ENCODE peak calls at places on chromosomes 4 and X, in seven cellular contexts. One of them, this sample, is unnamed.

GRCh38 chrX:110401142-110401541 is 42.5 kb downstream of the RTL9 start:
- DNase-seq in A549: peak
- DNase-seq in WTC11: no peak
- DNase-seq in SK-N-SH: no peak
- DNase-seq in HCT116: no peak
- DNase-seq in endothelial cell of umbilical vein: no peak
- DNase-seq in HepG2: no peak
- DNase-seq in this sample: peak

GRCh38 chr4:182486895-182487294 is 243.7 kb downstream of the TENM3 start:
- DNase-seq in SK-N-SH: no peak
- DNase-seq in HCT116: no peak
- DNase-seq in A549: no peak
- DNase-seq in HepG2: no peak
- DNase-seq in endothelial cell of umbilical vein: no peak
- DNase-seq in WTC11: no peak
- DNase-seq in this sample: peak

GRCh38 chr4:8497762-8498161 is 57.2 kb downstream of the TRMT44 start:
- DNase-seq in SK-N-SH: no peak
- DNase-seq in endothelial cell of umbilical vein: no peak
- DNase-seq in HCT116: no peak
- DNase-seq in HepG2: no peak
- DNase-seq in WTC11: no peak
- DNase-seq in A549: no peak
- DNase-seq in this sample: no peak

GRCh38 chr4:54067163-54067562 is 2.8 kb upstream of the CHIC2 start:
- DNase-seq in SK-N-SH: no peak
- DNase-seq in endothelial cell of umbilical vein: peak
- DNase-seq in WTC11: no peak
- DNase-seq in A549: peak
- DNase-seq in HCT116: peak
- DNase-seq in HepG2: no peak
- DNase-seq in this sample: no peak

GRCh38 chr4:5511791-5512190 is 196.6 kb downstream of the EVC2 start:
- DNase-seq in HepG2: no peak
- DNase-seq in WTC11: no peak
- DNase-seq in SK-N-SH: no peak
- DNase-seq in A549: no peak
- DNase-seq in HCT116: no peak
- DNase-seq in endothelial cell of umbilical vein: no peak
- DNase-seq in this sample: no peak

GRCh38 chrX:66638591-66639500 is at the start of gene EDA2R:
- DNase-seq in WTC11: peak
- DNase-seq in SK-N-SH: peak
- DNase-seq in A549: peak
- DNase-seq in HCT116: no peak
- DNase-seq in HepG2: peak
- DNase-seq in endothelial cell of umbilical vein: peak
- DNase-seq in this sample: no peak

GRCh38 chr4:73450398-73451004 is 14.5 kb downstream of the AFP start:
- DNase-seq in HepG2: no peak
- DNase-seq in A549: peak
- DNase-seq in endothelial cell of umbilical vein: no peak
- DNase-seq in SK-N-SH: no peak
- DNase-seq in HCT116: no peak
- DNase-seq in WTC11: peak
- DNase-seq in this sample: no peak

GRCh38 chr4:69787879-69788278 is 27.5 kb upstream of the SULT1B1 start:
- DNase-seq in SK-N-SH: no peak
- DNase-seq in HepG2: no peak
- DNase-seq in WTC11: no peak
- DNase-seq in endothelial cell of umbilical vein: peak
- DNase-seq in A549: no peak
- DNase-seq in HCT116: no peak
- DNase-seq in this sample: no peak

GRCh38 chr4:8385611-8386010 is 54.9 kb downstream of the ACOX3 start:
- DNase-seq in A549: no peak
- DNase-seq in SK-N-SH: peak
- DNase-seq in HepG2: no peak
- DNase-seq in HCT116: no peak
- DNase-seq in endothelial cell of umbilical vein: no peak
- DNase-seq in WTC11: no peak
- DNase-seq in this sample: no peak

GRCh38 chr4:165294907-165295306 is 32.6 kb upstream of the MSMO1 start:
- DNase-seq in HepG2: no peak
- DNase-seq in endothelial cell of umbilical vein: no peak
- DNase-seq in SK-N-SH: no peak
- DNase-seq in A549: no peak
- DNase-seq in WTC11: no peak
- DNase-seq in HCT116: no peak
- DNase-seq in this sample: no peak

GRCh38 chr4:153488006-153488718 is 22.0 kb downstream of the TMEM131L start:
- DNase-seq in WTC11: no peak
- DNase-seq in A549: no peak
- DNase-seq in SK-N-SH: no peak
- DNase-seq in HepG2: no peak
- DNase-seq in HCT116: no peak
- DNase-seq in endothelial cell of umbilical vein: peak
- DNase-seq in this sample: no peak

GRCh38 chr4:11079171-11079570 is 349.5 kb downstream of the HS3ST1 start:
- DNase-seq in SK-N-SH: no peak
- DNase-seq in A549: no peak
- DNase-seq in HCT116: no peak
- DNase-seq in WTC11: no peak
- DNase-seq in endothelial cell of umbilical vein: no peak
- DNase-seq in HepG2: no peak
- DNase-seq in this sample: no peak
- TF ChIP-seq MAX in SK-N-SH: no peak
- TF ChIP-seq MAX in A549: no peak
- TF ChIP-seq MAX in HCT116: no peak
- TF ChIP-seq MAX in WTC11: no peak
- TF ChIP-seq MAX in endothelial cell of umbilical vein: no peak
- TF ChIP-seq MAX in HepG2: no peak
- TF ChIP-seq MAX in this sample: no peak

GRCh38 chrX:136525738-136526606 is 6.0 kb upstream of the VGLL1 start:
- DNase-seq in HepG2: no peak
- DNase-seq in endothelial cell of umbilical vein: peak
- DNase-seq in WTC11: no peak
- DNase-seq in A549: peak
- DNase-seq in SK-N-SH: no peak
- DNase-seq in HCT116: no peak
- DNase-seq in this sample: no peak

GRCh38 chrX:136528645-136529315 is 3.2 kb upstream of the VGLL1 start:
- DNase-seq in HCT116: no peak
- DNase-seq in WTC11: peak
- DNase-seq in HepG2: no peak
- DNase-seq in A549: peak
- DNase-seq in SK-N-SH: no peak
- DNase-seq in endothelial cell of umbilical vein: no peak
- DNase-seq in this sample: peak

GRCh38 chrX:136519069-136519468 is 12.9 kb upstream of the VGLL1 start:
- DNase-seq in HCT116: no peak
- DNase-seq in WTC11: no peak
- DNase-seq in HepG2: no peak
- DNase-seq in endothelial cell of umbilical vein: no peak
- DNase-seq in A549: no peak
- DNase-seq in SK-N-SH: no peak
- DNase-seq in this sample: no peak

DNA sequence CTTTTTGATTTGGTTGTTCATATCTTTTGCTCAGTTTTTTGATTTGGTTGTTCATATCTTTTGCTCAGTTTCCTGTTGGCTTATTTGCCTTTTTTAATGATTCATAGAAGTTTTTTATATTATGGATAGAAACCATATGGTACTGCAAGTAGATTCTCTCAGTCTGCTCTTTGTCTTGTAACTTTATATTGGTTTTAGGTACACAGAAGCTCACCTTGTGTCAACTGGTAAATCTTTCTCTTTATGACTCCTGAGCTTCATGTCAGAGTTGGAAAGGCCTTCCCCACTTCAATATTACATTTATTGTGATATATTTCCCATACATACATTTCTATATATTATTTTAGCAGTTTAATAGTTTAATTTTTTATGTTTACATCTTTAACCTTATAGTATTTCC is 8.2 kb upstream of the VGLL1 start:
- DNase-seq in SK-N-SH: no peak
- DNase-seq in HepG2: no peak
- DNase-seq in HCT116: no peak
- DNase-seq in endothelial cell of umbilical vein: no peak
- DNase-seq in A549: no peak
- DNase-seq in WTC11: no peak
- DNase-seq in this sample: no peak
- TF ChIP-seq MAX in SK-N-SH: no peak
- TF ChIP-seq MAX in HepG2: no peak
- TF ChIP-seq MAX in HCT116: no peak
- TF ChIP-seq MAX in endothelial cell of umbilical vein: no peak
- TF ChIP-seq MAX in A549: no peak
- TF ChIP-seq MAX in WTC11: no peak
- TF ChIP-seq MAX in this sample: no peak

GRCh38 chr4:101064541-101065180 is 282.7 kb downstream of the PPP3CA start:
- DNase-seq in SK-N-SH: no peak
- DNase-seq in WTC11: no peak
- DNase-seq in HepG2: no peak
- DNase-seq in endothelial cell of umbilical vein: no peak
- DNase-seq in A549: no peak
- DNase-seq in HCT116: no peak
- DNase-seq in this sample: no peak

GRCh38 chr4:101067383-101067782 is 279.9 kb downstream of the PPP3CA start:
- DNase-seq in WTC11: no peak
- DNase-seq in A549: no peak
- DNase-seq in HCT116: no peak
- DNase-seq in HepG2: no peak
- DNase-seq in endothelial cell of umbilical vein: no peak
- DNase-seq in SK-N-SH: no peak
- DNase-seq in this sample: peak

GRCh38 chr4:101066586-101066985 is 280.7 kb downstream of the PPP3CA start:
- DNase-seq in HCT116: no peak
- DNase-seq in endothelial cell of umbilical vein: no peak
- DNase-seq in A549: no peak
- DNase-seq in WTC11: no peak
- DNase-seq in SK-N-SH: no peak
- DNase-seq in HepG2: no peak
- DNase-seq in this sample: peak

GRCh38 chr4:101065935-101066485 is 281.3 kb downstream of the PPP3CA start:
- DNase-seq in WTC11: no peak
- DNase-seq in A549: no peak
- DNase-seq in HepG2: no peak
- DNase-seq in HCT116: no peak
- DNase-seq in endothelial cell of umbilical vein: no peak
- DNase-seq in SK-N-SH: no peak
- DNase-seq in this sample: no peak

GRCh38 chr4:101065346-101065745 is 282.0 kb downstream of the PPP3CA start:
- DNase-seq in SK-N-SH: no peak
- DNase-seq in endothelial cell of umbilical vein: no peak
- DNase-seq in HCT116: no peak
- DNase-seq in WTC11: no peak
- DNase-seq in A549: no peak
- DNase-seq in HepG2: no peak
- DNase-seq in this sample: peak
- TF ChIP-seq MAX in SK-N-SH: no peak
- TF ChIP-seq MAX in endothelial cell of umbilical vein: no peak
- TF ChIP-seq MAX in HCT116: no peak
- TF ChIP-seq MAX in WTC11: no peak
- TF ChIP-seq MAX in A549: no peak
- TF ChIP-seq MAX in HepG2: no peak
- TF ChIP-seq MAX in this sample: no peak

DNA sequence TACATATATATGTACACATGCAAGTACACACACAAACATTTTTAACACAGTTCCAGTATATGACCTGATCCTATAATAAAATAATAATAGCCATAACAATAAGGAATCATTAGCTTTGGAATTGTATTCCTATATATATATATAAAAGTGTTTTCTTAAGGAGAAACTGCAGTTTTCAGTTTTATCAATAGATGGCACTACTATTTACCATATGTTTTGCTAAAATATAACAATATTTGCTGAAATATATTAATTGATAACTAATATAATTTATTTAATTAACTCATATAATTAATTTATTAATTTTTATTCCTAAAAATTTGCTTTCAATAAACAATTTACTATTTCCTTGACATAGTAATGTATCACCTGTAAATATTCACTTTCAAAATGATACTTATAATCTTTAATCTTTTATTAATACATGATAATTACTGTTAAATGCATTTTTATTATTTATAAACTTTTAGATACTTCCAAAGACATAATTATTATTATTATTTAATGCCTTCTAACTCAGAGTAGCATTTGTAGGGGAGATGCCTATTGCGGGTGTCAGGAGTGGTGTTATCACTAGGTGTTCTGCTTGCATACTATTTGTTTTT is 599.5 kb downstream of the FSTL5 start:
- DNase-seq in WTC11: no peak
- DNase-seq in SK-N-SH: no peak
- DNase-seq in HepG2: no peak
- DNase-seq in HCT116: no peak
- DNase-seq in endothelial cell of umbilical vein: peak
- DNase-seq in A549: peak
- DNase-seq in this sample: peak
- TF ChIP-seq MAX in WTC11: no peak
- TF ChIP-seq MAX in SK-N-SH: no peak
- TF ChIP-seq MAX in HepG2: no peak
- TF ChIP-seq MAX in HCT116: no peak
- TF ChIP-seq MAX in endothelial cell of umbilical vein: no peak
- TF ChIP-seq MAX in A549: no peak
- TF ChIP-seq MAX in this sample: no peak

GRCh38 chr4:118337954-118338353 is 14.8 kb downstream of the PRSS12 start:
- DNase-seq in WTC11: no peak
- DNase-seq in A549: no peak
- DNase-seq in endothelial cell of umbilical vein: no peak
- DNase-seq in SK-N-SH: no peak
- DNase-seq in HepG2: no peak
- DNase-seq in HCT116: no peak
- DNase-seq in this sample: no peak
- TF ChIP-seq MAX in WTC11: no peak
- TF ChIP-seq MAX in A549: no peak
- TF ChIP-seq MAX in endothelial cell of umbilical vein: no peak
- TF ChIP-seq MAX in SK-N-SH: no peak
- TF ChIP-seq MAX in HepG2: no peak
- TF ChIP-seq MAX in HCT116: no peak
- TF ChIP-seq MAX in this sample: no peak

GRCh38 chr4:113756005-113756410 is 5.5 kb downstream of the CAMK2D start:
- DNase-seq in SK-N-SH: no peak
- DNase-seq in WTC11: no peak
- DNase-seq in HCT116: no peak
- DNase-seq in endothelial cell of umbilical vein: peak
- DNase-seq in A549: no peak
- DNase-seq in HepG2: peak
- DNase-seq in this sample: no peak
- TF ChIP-seq MAX in SK-N-SH: peak
- TF ChIP-seq MAX in WTC11: no peak
- TF ChIP-seq MAX in HCT116: no peak
- TF ChIP-seq MAX in endothelial cell of umbilical vein: no peak
- TF ChIP-seq MAX in A549: no peak
- TF ChIP-seq MAX in HepG2: no peak
- TF ChIP-seq MAX in this sample: no peak

DNA sequence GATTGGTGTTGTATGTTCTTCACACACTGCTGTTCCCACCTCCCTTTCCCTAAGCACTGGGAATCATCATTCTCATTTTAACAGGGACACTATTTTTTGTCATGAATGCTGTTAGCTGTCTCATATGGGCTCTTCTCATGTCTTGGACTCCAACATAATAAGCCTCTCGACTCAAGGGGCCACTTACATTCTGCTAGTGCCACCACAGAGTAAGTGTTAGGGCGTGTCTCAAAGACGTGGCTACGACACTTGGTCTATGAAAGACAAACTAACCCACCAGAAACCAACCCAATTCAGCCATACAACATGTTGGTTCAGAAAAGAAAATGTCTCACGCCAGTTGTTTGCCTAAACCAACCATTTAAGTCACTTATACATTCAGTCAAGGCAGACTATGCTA is 32.2 kb downstream of the SEL1L3 start:
- DNase-seq in HepG2: no peak
- DNase-seq in endothelial cell of umbilical vein: no peak
- DNase-seq in A549: no peak
- DNase-seq in HCT116: no peak
- DNase-seq in WTC11: no peak
- DNase-seq in SK-N-SH: no peak
- DNase-seq in this sample: no peak
- TF ChIP-seq MAX in HepG2: no peak
- TF ChIP-seq MAX in endothelial cell of umbilical vein: no peak
- TF ChIP-seq MAX in A549: no peak
- TF ChIP-seq MAX in HCT116: no peak
- TF ChIP-seq MAX in WTC11: no peak
- TF ChIP-seq MAX in SK-N-SH: no peak
- TF ChIP-seq MAX in this sample: no peak